ENCODE peak calls at places on chromosomes 2 and 18, in nine cellular contexts. One of them, this sample, is unnamed.

GRCh38 chr2:100616841-100617390 is 54.1 kb downstream of the PDCL3 start:
- DNase-seq in WTC11: no peak
- DNase-seq in NCI-H82: no peak
- DNase-seq in occipital lobe: no peak
- DNase-seq in dermis blood vessel endothelial cell: no peak
- DNase-seq in T47D: no peak
- DNase-seq in retina: no peak
- DNase-seq in kidney epithelial cell: no peak
- DNase-seq in stimulated activated CD4-positive, alpha-beta T cell treated with anti-CD3 and anti-CD28 coated beads, Interleukin-4, amount 100 ng/mL, for 48 hours: no peak
- DNase-seq in this sample: no peak

GRCh38 chr2:60058781-60059180 is 494.7 kb downstream of the BCL11A start:
- DNase-seq in WTC11: no peak
- DNase-seq in dermis blood vessel endothelial cell: no peak
- DNase-seq in retina: no peak
- DNase-seq in NCI-H82: no peak
- DNase-seq in kidney epithelial cell: no peak
- DNase-seq in T47D: no peak
- DNase-seq in stimulated activated CD4-positive, alpha-beta T cell treated with anti-CD3 and anti-CD28 coated beads, Interleukin-4, amount 100 ng/mL, for 48 hours: no peak
- DNase-seq in occipital lobe: no peak
- DNase-seq in this sample: no peak

GRCh38 chr2:73341039-73341438 is 44.6 kb upstream of the ALMS1 start:
- DNase-seq in WTC11: no peak
- DNase-seq in retina: no peak
- DNase-seq in kidney epithelial cell: no peak
- DNase-seq in dermis blood vessel endothelial cell: no peak
- DNase-seq in NCI-H82: no peak
- DNase-seq in stimulated activated CD4-positive, alpha-beta T cell treated with anti-CD3 and anti-CD28 coated beads, Interleukin-4, amount 100 ng/mL, for 48 hours: no peak
- DNase-seq in T47D: no peak
- DNase-seq in occipital lobe: no peak
- DNase-seq in this sample: no peak

GRCh38 chr2:170836027-170836426 is 19.3 kb downstream of the GAD1 start:
- DNase-seq in WTC11: no peak
- DNase-seq in T47D: no peak
- DNase-seq in dermis blood vessel endothelial cell: no peak
- DNase-seq in kidney epithelial cell: no peak
- DNase-seq in NCI-H82: no peak
- DNase-seq in stimulated activated CD4-positive, alpha-beta T cell treated with anti-CD3 and anti-CD28 coated beads, Interleukin-4, amount 100 ng/mL, for 48 hours: no peak
- DNase-seq in retina: no peak
- DNase-seq in occipital lobe: no peak
- DNase-seq in this sample: no peak

GRCh38 chr2:85439111-85439477 is 20.6 kb downstream of the SH2D6 start:
- DNase-seq in T47D: no peak
- DNase-seq in retina: no peak
- DNase-seq in WTC11: no peak
- DNase-seq in dermis blood vessel endothelial cell: no peak
- DNase-seq in kidney epithelial cell: no peak
- DNase-seq in occipital lobe: no peak
- DNase-seq in NCI-H82: no peak
- DNase-seq in stimulated activated CD4-positive, alpha-beta T cell treated with anti-CD3 and anti-CD28 coated beads, Interleukin-4, amount 100 ng/mL, for 48 hours: no peak
- DNase-seq in this sample: no peak

GRCh38 chr2:214103199-214104001 is 307.5 kb upstream of the VWC2L start:
- DNase-seq in stimulated activated CD4-positive, alpha-beta T cell treated with anti-CD3 and anti-CD28 coated beads, Interleukin-4, amount 100 ng/mL, for 48 hours: no peak
- DNase-seq in WTC11: no peak
- DNase-seq in occipital lobe: no peak
- DNase-seq in kidney epithelial cell: peak
- DNase-seq in retina: no peak
- DNase-seq in NCI-H82: no peak
- DNase-seq in dermis blood vessel endothelial cell: no peak
- DNase-seq in T47D: no peak
- DNase-seq in this sample: no peak

GRCh38 chr2:182946949-182947348 is 80.5 kb upstream of the FRZB start:
- DNase-seq in WTC11: no peak
- DNase-seq in dermis blood vessel endothelial cell: peak
- DNase-seq in occipital lobe: no peak
- DNase-seq in kidney epithelial cell: no peak
- DNase-seq in T47D: no peak
- DNase-seq in retina: no peak
- DNase-seq in stimulated activated CD4-positive, alpha-beta T cell treated with anti-CD3 and anti-CD28 coated beads, Interleukin-4, amount 100 ng/mL, for 48 hours: no peak
- DNase-seq in NCI-H82: peak
- DNase-seq in this sample: no peak

GRCh38 chr2:85251070-85251616 is 76.6 kb downstream of the TGOLN2 start:
- DNase-seq in WTC11: no peak
- DNase-seq in stimulated activated CD4-positive, alpha-beta T cell treated with anti-CD3 and anti-CD28 coated beads, Interleukin-4, amount 100 ng/mL, for 48 hours: no peak
- DNase-seq in dermis blood vessel endothelial cell: no peak
- DNase-seq in retina: no peak
- DNase-seq in kidney epithelial cell: no peak
- DNase-seq in occipital lobe: no peak
- DNase-seq in NCI-H82: peak
- DNase-seq in T47D: no peak
- DNase-seq in this sample: no peak

GRCh38 chr2:105732955-105733607 is 11.6 kb upstream of the NCK2 start:
- DNase-seq in NCI-H82: no peak
- DNase-seq in occipital lobe: no peak
- DNase-seq in retina: no peak
- DNase-seq in T47D: no peak
- DNase-seq in stimulated activated CD4-positive, alpha-beta T cell treated with anti-CD3 and anti-CD28 coated beads, Interleukin-4, amount 100 ng/mL, for 48 hours: no peak
- DNase-seq in WTC11: no peak
- DNase-seq in dermis blood vessel endothelial cell: no peak
- DNase-seq in kidney epithelial cell: no peak
- DNase-seq in this sample: no peak

GRCh38 chr2:11842324-11842723 is 95.9 kb downstream of the LPIN1 start:
- DNase-seq in WTC11: no peak
- DNase-seq in kidney epithelial cell: no peak
- DNase-seq in occipital lobe: peak
- DNase-seq in T47D: no peak
- DNase-seq in stimulated activated CD4-positive, alpha-beta T cell treated with anti-CD3 and anti-CD28 coated beads, Interleukin-4, amount 100 ng/mL, for 48 hours: no peak
- DNase-seq in dermis blood vessel endothelial cell: peak
- DNase-seq in retina: no peak
- DNase-seq in NCI-H82: no peak
- DNase-seq in this sample: no peak

GRCh38 chr2:98912957-98913915 is 22.8 kb downstream of the CRACDL start:
- DNase-seq in NCI-H82: no peak
- DNase-seq in T47D: no peak
- DNase-seq in WTC11: no peak
- DNase-seq in retina: no peak
- DNase-seq in stimulated activated CD4-positive, alpha-beta T cell treated with anti-CD3 and anti-CD28 coated beads, Interleukin-4, amount 100 ng/mL, for 48 hours: no peak
- DNase-seq in kidney epithelial cell: no peak
- DNase-seq in occipital lobe: no peak
- DNase-seq in dermis blood vessel endothelial cell: peak
- DNase-seq in this sample: no peak

GRCh38 chr2:220478305-220479058 is 851.1 kb downstream of the SLC4A3 start:
- DNase-seq in retina: no peak
- DNase-seq in stimulated activated CD4-positive, alpha-beta T cell treated with anti-CD3 and anti-CD28 coated beads, Interleukin-4, amount 100 ng/mL, for 48 hours: no peak
- DNase-seq in NCI-H82: no peak
- DNase-seq in dermis blood vessel endothelial cell: no peak
- DNase-seq in kidney epithelial cell: no peak
- DNase-seq in occipital lobe: no peak
- DNase-seq in WTC11: no peak
- DNase-seq in T47D: no peak
- DNase-seq in this sample: no peak

GRCh38 chr2:169328785-169329184 is 33.5 kb downstream of the LRP2 start:
- DNase-seq in T47D: no peak
- DNase-seq in NCI-H82: no peak
- DNase-seq in kidney epithelial cell: no peak
- DNase-seq in dermis blood vessel endothelial cell: no peak
- DNase-seq in retina: no peak
- DNase-seq in occipital lobe: no peak
- DNase-seq in WTC11: no peak
- DNase-seq in stimulated activated CD4-positive, alpha-beta T cell treated with anti-CD3 and anti-CD28 coated beads, Interleukin-4, amount 100 ng/mL, for 48 hours: no peak
- DNase-seq in this sample: no peak

GRCh38 chr18:9428301-9428706 is 47.0 kb upstream of the RALBP1 start:
- DNase-seq in WTC11: no peak
- DNase-seq in T47D: no peak
- DNase-seq in NCI-H82: no peak
- DNase-seq in kidney epithelial cell: no peak
- DNase-seq in occipital lobe: no peak
- DNase-seq in dermis blood vessel endothelial cell: peak
- DNase-seq in retina: no peak
- DNase-seq in stimulated activated CD4-positive, alpha-beta T cell treated with anti-CD3 and anti-CD28 coated beads, Interleukin-4, amount 100 ng/mL, for 48 hours: no peak
- DNase-seq in this sample: no peak

GRCh38 chr18:55634545-55634944 is 46.6 kb upstream of the TCF4 start:
- DNase-seq in NCI-H82: no peak
- DNase-seq in dermis blood vessel endothelial cell: peak
- DNase-seq in kidney epithelial cell: peak
- DNase-seq in T47D: no peak
- DNase-seq in retina: no peak
- DNase-seq in stimulated activated CD4-positive, alpha-beta T cell treated with anti-CD3 and anti-CD28 coated beads, Interleukin-4, amount 100 ng/mL, for 48 hours: no peak
- DNase-seq in occipital lobe: no peak
- DNase-seq in WTC11: no peak
- DNase-seq in this sample: no peak

GRCh38 chr18:73214970-73215369 is 347.2 kb upstream of the NETO1 start:
- DNase-seq in kidney epithelial cell: no peak
- DNase-seq in occipital lobe: no peak
- DNase-seq in retina: no peak
- DNase-seq in NCI-H82: peak
- DNase-seq in T47D: no peak
- DNase-seq in WTC11: no peak
- DNase-seq in stimulated activated CD4-positive, alpha-beta T cell treated with anti-CD3 and anti-CD28 coated beads, Interleukin-4, amount 100 ng/mL, for 48 hours: no peak
- DNase-seq in dermis blood vessel endothelial cell: no peak
- DNase-seq in this sample: no peak

GRCh38 chr18:22567794-22568193 is 150.1 kb upstream of the CTAGE1 start:
- DNase-seq in NCI-H82: peak
- DNase-seq in retina: no peak
- DNase-seq in kidney epithelial cell: no peak
- DNase-seq in dermis blood vessel endothelial cell: no peak
- DNase-seq in WTC11: no peak
- DNase-seq in T47D: no peak
- DNase-seq in stimulated activated CD4-positive, alpha-beta T cell treated with anti-CD3 and anti-CD28 coated beads, Interleukin-4, amount 100 ng/mL, for 48 hours: no peak
- DNase-seq in occipital lobe: no peak
- DNase-seq in this sample: no peak

GRCh38 chr18:32177530-32177929 is 12.3 kb upstream of the MEP1B start:
- DNase-seq in stimulated activated CD4-positive, alpha-beta T cell treated with anti-CD3 and anti-CD28 coated beads, Interleukin-4, amount 100 ng/mL, for 48 hours: no peak
- DNase-seq in dermis blood vessel endothelial cell: no peak
- DNase-seq in T47D: no peak
- DNase-seq in WTC11: no peak
- DNase-seq in kidney epithelial cell: no peak
- DNase-seq in NCI-H82: no peak
- DNase-seq in retina: no peak
- DNase-seq in occipital lobe: no peak
- DNase-seq in this sample: no peak

GRCh38 chr2:136134126-136134525 is 16.2 kb upstream of the CXCR4 start:
- DNase-seq in stimulated activated CD4-positive, alpha-beta T cell treated with anti-CD3 and anti-CD28 coated beads, Interleukin-4, amount 100 ng/mL, for 48 hours: peak
- DNase-seq in dermis blood vessel endothelial cell: no peak
- DNase-seq in retina: no peak
- DNase-seq in NCI-H82: no peak
- DNase-seq in WTC11: no peak
- DNase-seq in T47D: no peak
- DNase-seq in occipital lobe: no peak
- DNase-seq in kidney epithelial cell: no peak
- DNase-seq in this sample: no peak

GRCh38 chr2:7572460-7572859 is 655.2 kb downstream of the RNF144A start:
- DNase-seq in occipital lobe: peak
- DNase-seq in NCI-H82: no peak
- DNase-seq in T47D: no peak
- DNase-seq in kidney epithelial cell: no peak
- DNase-seq in dermis blood vessel endothelial cell: no peak
- DNase-seq in retina: peak
- DNase-seq in WTC11: no peak
- DNase-seq in stimulated activated CD4-positive, alpha-beta T cell treated with anti-CD3 and anti-CD28 coated beads, Interleukin-4, amount 100 ng/mL, for 48 hours: no peak
- DNase-seq in this sample: no peak

GRCh38 chr2:23803275-23803964 is 123.5 kb downstream of the ATAD2B start:
- DNase-seq in occipital lobe: no peak
- DNase-seq in kidney epithelial cell: no peak
- DNase-seq in retina: no peak
- DNase-seq in NCI-H82: no peak
- DNase-seq in WTC11: no peak
- DNase-seq in T47D: no peak
- DNase-seq in dermis blood vessel endothelial cell: peak
- DNase-seq in stimulated activated CD4-positive, alpha-beta T cell treated with anti-CD3 and anti-CD28 coated beads, Interleukin-4, amount 100 ng/mL, for 48 hours: no peak
- DNase-seq in this sample: no peak

GRCh38 chr2:224523626-224524577 is 61.3 kb downstream of the CUL3 start:
- DNase-seq in retina: no peak
- DNase-seq in dermis blood vessel endothelial cell: no peak
- DNase-seq in occipital lobe: no peak
- DNase-seq in stimulated activated CD4-positive, alpha-beta T cell treated with anti-CD3 and anti-CD28 coated beads, Interleukin-4, amount 100 ng/mL, for 48 hours: no peak
- DNase-seq in NCI-H82: no peak
- DNase-seq in T47D: no peak
- DNase-seq in kidney epithelial cell: no peak
- DNase-seq in WTC11: no peak
- DNase-seq in this sample: no peak

GRCh38 chr2:26562811-26563645 is 78.1 kb downstream of the CIB4 start:
- DNase-seq in NCI-H82: no peak
- DNase-seq in T47D: no peak
- DNase-seq in stimulated activated CD4-positive, alpha-beta T cell treated with anti-CD3 and anti-CD28 coated beads, Interleukin-4, amount 100 ng/mL, for 48 hours: no peak
- DNase-seq in retina: peak
- DNase-seq in WTC11: no peak
- DNase-seq in dermis blood vessel endothelial cell: peak
- DNase-seq in occipital lobe: no peak
- DNase-seq in kidney epithelial cell: peak
- DNase-seq in this sample: peak

GRCh38 chr2:58553937-58554336 is 312.8 kb upstream of the FANCL start:
- DNase-seq in T47D: no peak
- DNase-seq in stimulated activated CD4-positive, alpha-beta T cell treated with anti-CD3 and anti-CD28 coated beads, Interleukin-4, amount 100 ng/mL, for 48 hours: no peak
- DNase-seq in dermis blood vessel endothelial cell: peak
- DNase-seq in WTC11: peak
- DNase-seq in kidney epithelial cell: no peak
- DNase-seq in NCI-H82: peak
- DNase-seq in occipital lobe: no peak
- DNase-seq in retina: no peak
- DNase-seq in this sample: no peak

GRCh38 chr2:144374163-144374661 is 145.7 kb downstream of the ZEB2 start:
- DNase-seq in NCI-H82: no peak
- DNase-seq in dermis blood vessel endothelial cell: peak
- DNase-seq in retina: no peak
- DNase-seq in kidney epithelial cell: no peak
- DNase-seq in stimulated activated CD4-positive, alpha-beta T cell treated with anti-CD3 and anti-CD28 coated beads, Interleukin-4, amount 100 ng/mL, for 48 hours: no peak
- DNase-seq in WTC11: no peak
- DNase-seq in occipital lobe: no peak
- DNase-seq in T47D: no peak
- DNase-seq in this sample: no peak

GRCh38 chr2:191010887-191011885 is 2.8 kb downstream of the STAT1 start:
- DNase-seq in NCI-H82: no peak
- DNase-seq in occipital lobe: no peak
- DNase-seq in kidney epithelial cell: no peak
- DNase-seq in T47D: no peak
- DNase-seq in retina: no peak
- DNase-seq in WTC11: no peak
- DNase-seq in stimulated activated CD4-positive, alpha-beta T cell treated with anti-CD3 and anti-CD28 coated beads, Interleukin-4, amount 100 ng/mL, for 48 hours: no peak
- DNase-seq in dermis blood vessel endothelial cell: no peak
- DNase-seq in this sample: no peak

GRCh38 chr2:72117029-72117428 is 30.6 kb downstream of the CYP26B1 start:
- DNase-seq in T47D: no peak
- DNase-seq in dermis blood vessel endothelial cell: no peak
- DNase-seq in NCI-H82: no peak
- DNase-seq in stimulated activated CD4-positive, alpha-beta T cell treated with anti-CD3 and anti-CD28 coated beads, Interleukin-4, amount 100 ng/mL, for 48 hours: no peak
- DNase-seq in occipital lobe: no peak
- DNase-seq in kidney epithelial cell: no peak
- DNase-seq in WTC11: no peak
- DNase-seq in retina: no peak
- DNase-seq in this sample: no peak

GRCh38 chr2:173414823-173415322 is 60.2 kb downstream of the CDCA7 start:
- DNase-seq in kidney epithelial cell: peak
- DNase-seq in WTC11: no peak
- DNase-seq in NCI-H82: peak
- DNase-seq in T47D: no peak
- DNase-seq in retina: no peak
- DNase-seq in occipital lobe: no peak
- DNase-seq in dermis blood vessel endothelial cell: peak
- DNase-seq in stimulated activated CD4-positive, alpha-beta T cell treated with anti-CD3 and anti-CD28 coated beads, Interleukin-4, amount 100 ng/mL, for 48 hours: no peak
- DNase-seq in this sample: peak

GRCh38 chr2:219250044-219250781 is 2.8 kb upstream of the TUBA4B start:
- DNase-seq in dermis blood vessel endothelial cell: no peak
- DNase-seq in WTC11: no peak
- DNase-seq in T47D: no peak
- DNase-seq in kidney epithelial cell: no peak
- DNase-seq in occipital lobe: no peak
- DNase-seq in NCI-H82: no peak
- DNase-seq in retina: no peak
- DNase-seq in stimulated activated CD4-positive, alpha-beta T cell treated with anti-CD3 and anti-CD28 coated beads, Interleukin-4, amount 100 ng/mL, for 48 hours: no peak
- DNase-seq in this sample: no peak

GRCh38 chr18:47627030-47627429 is 303.4 kb downstream of the SMAD2 start:
- DNase-seq in T47D: no peak
- DNase-seq in stimulated activated CD4-positive, alpha-beta T cell treated with anti-CD3 and anti-CD28 coated beads, Interleukin-4, amount 100 ng/mL, for 48 hours: no peak
- DNase-seq in WTC11: no peak
- DNase-seq in NCI-H82: no peak
- DNase-seq in kidney epithelial cell: no peak
- DNase-seq in retina: no peak
- DNase-seq in dermis blood vessel endothelial cell: no peak
- DNase-seq in occipital lobe: no peak
- DNase-seq in this sample: no peak

GRCh38 chr2:225173909-225174308 is 131.6 kb upstream of the DOCK10 start:
- DNase-seq in stimulated activated CD4-positive, alpha-beta T cell treated with anti-CD3 and anti-CD28 coated beads, Interleukin-4, amount 100 ng/mL, for 48 hours: no peak
- DNase-seq in T47D: no peak
- DNase-seq in WTC11: no peak
- DNase-seq in kidney epithelial cell: no peak
- DNase-seq in occipital lobe: no peak
- DNase-seq in dermis blood vessel endothelial cell: peak
- DNase-seq in retina: peak
- DNase-seq in NCI-H82: no peak
- DNase-seq in this sample: no peak